ENCODE peak calls at places on chromosome 2, in nine cellular contexts. U, C, Z, P, M, B, V, D and E are unnamed samples.

GRCh38 chr2:72973566-72974435 is 56.5 kb downstream of the EMX1 start:
- DNase-seq in U (peak; percentile 62), C (peak; percentile 82), Z (no peak), P (peak; percentile 44), M (no peak), B (peak; percentile 61), V (peak; percentile 18), D (no peak), E (no peak)

GRCh38 chr2:174593574-174594203 is 3.9 kb downstream of the WIPF1 start:
- DNase-seq in U (peak; percentile 89), C (peak; percentile 48), Z (peak; percentile 47), P (no peak), M (no peak), B (no peak), V (no peak), D (peak; percentile 46), E (no peak)

GRCh38 chr2:178309541-178309940 is 115.2 kb downstream of the OSBPL6 start:
- DNase-seq in U (no peak), C (no peak), Z (no peak), P (no peak), M (no peak), B (no peak), V (no peak), D (no peak), E (no peak)

GRCh38 chr2:73112026-73112912 is 479 bp downstream of the RAB11FIP5 start:
- DNase-seq in U (no peak), C (peak; percentile 9), Z (no peak), P (no peak), M (peak; percentile 68), B (peak; percentile 63), V (no peak), D (no peak), E (peak; percentile 64)

GRCh38 chr2:43190305-43191052 is 35.9 kb downstream of the ZFP36L2 start:
- DNase-seq in U (no peak), C (no peak), Z (no peak), P (no peak), M (no peak), B (no peak), V (no peak), D (no peak), E (no peak)

GRCh38 chr2:150204449-150204848 is 283.0 kb downstream of the RND3 start:
- DNase-seq in U (no peak), C (no peak), Z (no peak), P (no peak), M (no peak), B (no peak), V (no peak), D (peak; percentile 93), E (no peak)

GRCh38 chr2:207256026-207256425 is 90.3 kb upstream of the KLF7 start:
- DNase-seq in U (no peak), C (no peak), Z (no peak), P (no peak), M (no peak), B (no peak), V (no peak), D (no peak), E (no peak)

GRCh38 chr2:100213595-100213994 is 71.2 kb upstream of the AFF3 start:
- DNase-seq in U (no peak), C (no peak), Z (no peak), P (no peak), M (peak; percentile 80), B (no peak), V (peak; percentile 40), D (no peak), E (peak; percentile 72)

GRCh38 chr2:216195565-216195978 is 86.4 kb downstream of the XRCC5 start:
- DNase-seq in U (no peak), C (no peak), Z (peak; percentile 16), P (no peak), M (no peak), B (no peak), V (no peak), D (peak; percentile 61), E (no peak)

GRCh38 chr2:182499706-182500470 is 73.1 kb upstream of the PDE1A start:
- DNase-seq in U (no peak), C (no peak), Z (no peak), P (no peak), M (no peak), B (peak; percentile 49), V (no peak), D (no peak), E (no peak)

GRCh38 chr2:15385184-15385583 is 175.9 kb downstream of the NBAS start:
- DNase-seq in U (no peak), C (no peak), Z (no peak), P (no peak), M (no peak), B (no peak), V (no peak), D (no peak), E (no peak)

GRCh38 chr2:141029424-141030078 is 1101.3 kb downstream of the LRP1B start:
- DNase-seq in U (no peak), C (no peak), Z (no peak), P (no peak), M (no peak), B (peak; percentile 20), V (no peak), D (no peak), E (no peak)

GRCh38 chr2:7458066-7458465 is 540.9 kb downstream of the RNF144A start:
- DNase-seq in U (no peak), C (no peak), Z (no peak), P (no peak), M (no peak), B (no peak), V (no peak), D (no peak), E (no peak)

GRCh38 chr2:208300847-208301618 is 35.0 kb downstream of the PIKFYVE start:
- DNase-seq in U (no peak), C (no peak), Z (no peak), P (no peak), M (no peak), B (no peak), V (no peak), D (no peak), E (no peak)

GRCh38 chr2:231197741-231198290 is 615 bp upstream of the ARMC9 start:
- DNase-seq in U (no peak), C (no peak), Z (no peak), P (no peak), M (peak; percentile 55), B (no peak), V (no peak), D (no peak), E (no peak)

GRCh38 chr2:14675489-14675888 is 43.0 kb downstream of the LRATD1 start:
- DNase-seq in U (no peak), C (no peak), Z (no peak), P (no peak), M (no peak), B (no peak), V (no peak), D (no peak), E (no peak)

GRCh38 chr2:20650880-20651730 is at the start of gene HS1BP3:
- DNase-seq in U (peak; percentile 89), C (peak; percentile 87), Z (peak; percentile 70), P (peak; percentile 84), M (peak; percentile 92), B (peak; percentile 90), V (peak; percentile 72), D (no peak), E (peak; percentile 93)

GRCh38 chr2:109448946-109449788 is 164.6 kb downstream of the SEPTIN10 start:
- DNase-seq in U (no peak), C (no peak), Z (no peak), P (peak; percentile 44), M (peak; percentile 53), B (no peak), V (peak; percentile 86), D (no peak), E (peak; percentile 74)

GRCh38 chr2:86622409-86622877 is 1.2 kb downstream of the RNF103 start:
- DNase-seq in U (peak; percentile 41), C (no peak), Z (peak; percentile 6), P (peak; percentile 24), M (peak; percentile 76), B (peak; percentile 27), V (peak; percentile 70), D (no peak), E (no peak)

GRCh38 chr2:218444692-218445357 is 25.9 kb downstream of the VIL1 start:
- DNase-seq in U (no peak), C (no peak), Z (no peak), P (no peak), M (no peak), B (no peak), V (no peak), D (no peak), E (no peak)

GRCh38 chr2:238308177-238308576 is 12.1 kb upstream of the TRAF3IP1 start:
- DNase-seq in U (no peak), C (no peak), Z (no peak), P (no peak), M (peak; percentile 32), B (no peak), V (no peak), D (no peak), E (no peak)

GRCh38 chr2:20222769-20223344 is 2.1 kb downstream of the SDC1 start:
- DNase-seq in U (no peak), C (no peak), Z (no peak), P (no peak), M (no peak), B (no peak), V (peak; percentile 81), D (no peak), E (no peak)

GRCh38 chr2:85975581-85975980 is 86.8 kb upstream of the ST3GAL5 start:
- DNase-seq in U (no peak), C (no peak), Z (no peak), P (no peak), M (no peak), B (no peak), V (no peak), D (no peak), E (no peak)

GRCh38 chr2:199258291-199258690 is 199.4 kb downstream of the SATB2 start:
- DNase-seq in U (no peak), C (no peak), Z (no peak), P (no peak), M (no peak), B (no peak), V (no peak), D (no peak), E (no peak)

GRCh38 chr2:138209009-138209408 is 244.7 kb downstream of the HNMT start:
- DNase-seq in U (no peak), C (no peak), Z (no peak), P (no peak), M (no peak), B (no peak), V (no peak), D (no peak), E (no peak)

GRCh38 chr2:41894563-41895333 is 153.1 kb upstream of the PKDCC start:
- DNase-seq in U (no peak), C (no peak), Z (no peak), P (no peak), M (no peak), B (no peak), V (no peak), D (no peak), E (no peak)